ENCODE peak calls at places on chromosomes 1 and 21, in ten cellular contexts. S, K, E, H, T, Y, Q, D, U and P are unnamed samples. For H3K4me1, the result is how much of the 10 kb centered on the place peaks cover.

GRCh38 chr1:6105218-6105679 is 59.6 kb downstream of the KCNAB2 start:
- DNase-seq in S (no peak), K (no peak), E (no peak), H (no peak), T (no peak), Y (no peak), Q (peak), D (no peak), U (no peak), P (no peak)

GRCh38 chr1:94069649-94070285 is 51.2 kb downstream of the ABCA4 start:
- DNase-seq in S (no peak), K (no peak), E (no peak), H (no peak), T (no peak), Y (peak), Q (no peak), D (no peak), U (peak), P (no peak)

GRCh38 chr1:71695820-71696219 is 586.5 kb downstream of the NEGR1 start:
- DNase-seq in S (no peak), K (no peak), E (no peak), H (no peak), T (no peak), Y (no peak), Q (no peak), D (no peak), U (no peak), P (no peak)

GRCh38 chr1:179327679-179328078 is 34.1 kb downstream of the SOAT1 start:
- DNase-seq in S (no peak), K (no peak), E (no peak), H (no peak), T (no peak), Y (no peak), Q (no peak), D (no peak), U (no peak), P (no peak)

GRCh38 chr1:230589951-230590350 is 52.3 kb upstream of the COG2 start:
- DNase-seq in S (no peak), K (no peak), E (no peak), H (no peak), T (no peak), Y (no peak), Q (no peak), D (no peak), U (no peak), P (no peak)

GRCh38 chr1:176949033-176949662 is 215.4 kb downstream of the ASTN1 start:
- DNase-seq in S (peak), K (peak), E (peak), H (peak), T (peak), Y (peak), Q (peak), D (peak), U (peak), P (peak)

GRCh38 chr1:29197590-29197924 is 15.9 kb upstream of the SRSF4 start:
- DNase-seq in S (peak), K (peak), E (peak), H (peak), T (peak), Y (peak), Q (no peak), D (peak), U (peak), P (peak)

GRCh38 chr1:203296456-203297073 is 8.8 kb upstream of the BTG2 start:
- DNase-seq in S (no peak), K (no peak), E (no peak), H (no peak), T (no peak), Y (no peak), Q (no peak), D (no peak), U (peak), P (no peak)

GRCh38 chr1:162185299-162185698 is 115.8 kb downstream of the NOS1AP start:
- DNase-seq in S (no peak), K (no peak), E (no peak), H (no peak), T (no peak), Y (no peak), Q (no peak), D (no peak), U (no peak), P (no peak)

GRCh38 chr1:233627376-233627775 is 13.5 kb downstream of the KCNK1 start:
- DNase-seq in S (no peak), K (no peak), E (no peak), H (no peak), T (no peak), Y (no peak), Q (no peak), D (no peak), U (no peak), P (no peak)

GRCh38 chr1:4344065-4344753 is 310.2 kb upstream of the AJAP1 start:
- DNase-seq in S (no peak), K (no peak), E (no peak), H (no peak), T (no peak), Y (no peak), Q (no peak), D (no peak), U (no peak), P (no peak)

GRCh38 chr1:200400556-200400955 is 9.3 kb downstream of the ZNF281 start:
- DNase-seq in S (no peak), K (no peak), E (no peak), H (no peak), T (no peak), Y (no peak), Q (no peak), D (no peak), U (no peak), P (no peak)

GRCh38 chr1:150186789-150187559 is 37.3 kb downstream of the PLEKHO1 start:
- DNase-seq in S (no peak), K (no peak), E (peak), H (no peak), T (peak), Y (no peak), Q (no peak), D (no peak), U (peak), P (peak)

GRCh38 chr1:69913967-69914366 is 291.4 kb downstream of the LRRC40 start:
- DNase-seq in S (no peak), K (no peak), E (no peak), H (no peak), T (no peak), Y (no peak), Q (no peak), D (peak), U (peak), P (no peak)

GRCh38 chr21:44920694-44921604 is at the start of gene ITGB2:
- DNase-seq in S (peak), K (peak), E (peak), H (no peak), T (no peak), Y (no peak), Q (peak), D (no peak), U (peak), P (peak)

GRCh38 chr1:24936688-24937087 is 6.6 kb upstream of the RUNX3 start:
- DNase-seq in S (no peak), K (no peak), E (no peak), H (no peak), T (no peak), Y (no peak), Q (no peak), D (no peak), U (no peak), P (no peak)

GRCh38 chr1:8523641-8524206 is 205.8 kb downstream of the SLC45A1 start:
- DNase-seq in S (no peak), K (no peak), E (no peak), H (no peak), T (no peak), Y (no peak), Q (no peak), D (no peak), U (no peak), P (peak)
- H3K27ac ChIP-seq in S (peak), K (peak), E (no peak), H (no peak), T (no peak), Y (peak), Q (peak), D (peak), U (peak), P (peak)

GRCh38 chr1:13893456-13893855 is 193.5 kb downstream of the PRDM2 start:
- DNase-seq in S (no peak), K (peak), E (peak), H (peak), T (no peak), Y (no peak), Q (no peak), D (no peak), U (peak), P (no peak)
- H3K4me3 ChIP-seq in S (peak), K (peak), E (peak), H (peak), T (peak), Y (peak), Q (peak), D (peak), U (peak), P (no peak)

GRCh38 chr1:12601690-12602632 is 16.0 kb downstream of the DHRS3 start:
- DNase-seq in S (no peak), K (no peak), E (peak), H (peak), T (peak), Y (no peak), Q (no peak), D (no peak), U (no peak), P (no peak)
- H3K4me1 ChIP-seq in S (half or more), K (under half), E (under half), H (under half), T (under half), Y (under half), Q (half or more), D (under half), U (under half), P (under half)

DNA sequence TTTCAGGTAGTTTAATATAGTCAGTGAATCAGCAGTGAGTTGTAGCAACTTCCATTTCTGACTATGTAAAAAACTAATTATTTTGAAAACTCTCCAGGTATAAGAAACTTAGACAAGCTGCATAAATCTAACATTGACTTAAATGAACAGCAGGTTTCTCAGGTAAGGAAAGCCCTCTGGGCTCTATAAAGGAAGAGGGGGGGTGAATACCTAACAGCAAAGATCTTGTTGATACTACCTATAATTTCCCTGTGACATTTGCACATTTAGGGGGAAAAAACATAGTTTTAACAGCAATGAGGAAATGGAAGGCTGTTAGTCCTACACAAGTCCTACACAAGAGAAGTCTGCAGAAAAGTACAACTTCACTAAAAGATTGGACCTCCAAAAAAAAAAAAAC is 460.0 kb downstream of the DSCAM start:
- DNase-seq in S (no peak), K (no peak), E (no peak), H (no peak), T (no peak), Y (no peak), Q (no peak), D (no peak), U (no peak), P (no peak)
- H3K27ac ChIP-seq in S (no peak), K (no peak), E (no peak), H (no peak), T (no peak), Y (no peak), Q (no peak), D (no peak), U (no peak), P (no peak)

DNA sequence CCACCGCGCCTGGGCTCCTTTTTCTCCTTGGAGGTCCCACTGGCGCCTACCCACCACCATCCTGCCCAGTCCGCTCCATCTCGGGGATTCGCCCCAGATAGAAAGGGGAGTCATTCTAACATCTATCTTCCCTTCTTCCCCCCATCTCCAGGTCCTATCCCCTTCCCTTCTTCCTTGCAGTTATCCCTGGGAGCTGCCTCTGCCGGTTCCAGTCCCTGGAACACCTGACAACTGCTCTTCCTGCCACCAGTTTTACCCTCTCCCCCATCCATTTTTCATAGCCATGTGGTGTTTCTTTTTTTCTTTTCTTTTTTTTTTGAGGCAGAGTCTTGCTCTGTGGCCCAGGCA is 12.0 kb upstream of the COL16A1 start:
- DNase-seq in S (no peak), K (no peak), E (no peak), H (no peak), T (no peak), Y (no peak), Q (no peak), D (no peak), U (no peak), P (no peak)
- H3K4me3 ChIP-seq in S (peak), K (peak), E (peak), H (peak), T (peak), Y (no peak), Q (peak), D (peak), U (no peak), P (no peak)

DNA sequence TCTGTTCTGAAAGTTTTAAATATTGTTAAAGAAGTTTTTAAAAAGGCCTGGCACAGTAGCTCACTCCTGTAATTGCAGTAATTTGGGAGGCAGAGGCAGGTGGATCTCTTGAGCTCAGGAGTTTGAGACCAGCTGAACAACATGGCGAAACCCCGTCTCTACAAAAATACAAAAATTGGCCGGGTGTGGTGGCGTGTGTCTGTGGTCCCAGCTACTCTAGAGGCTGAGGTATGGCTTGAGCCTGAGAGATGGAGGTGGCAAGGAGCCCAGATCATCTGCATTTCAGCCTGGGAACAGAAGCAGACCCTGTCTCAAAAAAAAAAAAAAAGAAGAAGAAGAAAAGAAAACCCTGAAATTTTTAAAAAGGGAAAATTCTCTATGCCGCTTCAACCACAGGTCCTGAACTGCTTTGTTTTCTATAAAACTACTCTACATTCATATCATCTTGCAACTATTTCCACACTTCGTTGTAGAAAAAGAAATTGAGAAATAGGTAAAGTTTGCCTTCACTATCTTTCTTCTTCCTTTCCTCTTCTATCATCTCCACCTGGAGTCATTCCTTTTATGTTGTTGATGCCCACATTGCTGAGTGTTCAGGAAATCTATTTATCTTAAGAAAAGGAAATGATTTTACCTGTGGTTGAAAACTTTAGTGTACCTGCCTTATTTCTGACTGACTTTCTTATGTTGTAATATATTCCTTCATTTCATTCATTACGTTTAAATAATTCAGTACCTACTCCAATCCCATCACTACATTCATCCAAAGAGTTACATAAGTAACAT is 1.7 kb downstream of the ATP6V1G3 start:
- DNase-seq in S (no peak), K (no peak), E (no peak), H (no peak), T (no peak), Y (no peak), Q (no peak), D (no peak), U (no peak), P (no peak)
- H3K4me1 ChIP-seq in S (under half), K (under half), E (under half), H (under half), T (under half), Y (under half), Q (under half), D (under half), U (under half), P (under half)

GRCh38 chr1:89987170-89987819 is 7.6 kb upstream of the ZNF326 start:
- DNase-seq in S (peak), K (peak), E (peak), H (peak), T (peak), Y (peak), Q (no peak), D (peak), U (peak), P (peak)
- H3K27ac ChIP-seq in S (no peak), K (no peak), E (no peak), H (no peak), T (no peak), Y (no peak), Q (no peak), D (no peak), U (no peak), P (no peak)

GRCh38 chr1:37930246-37931142 is 16.4 kb downstream of the INPP5B start:
- DNase-seq in S (no peak), K (no peak), E (no peak), H (peak), T (no peak), Y (peak), Q (peak), D (no peak), U (no peak), P (no peak)
- H3K4me3 ChIP-seq in S (peak), K (peak), E (peak), H (peak), T (peak), Y (peak), Q (peak), D (peak), U (peak), P (peak)

DNA sequence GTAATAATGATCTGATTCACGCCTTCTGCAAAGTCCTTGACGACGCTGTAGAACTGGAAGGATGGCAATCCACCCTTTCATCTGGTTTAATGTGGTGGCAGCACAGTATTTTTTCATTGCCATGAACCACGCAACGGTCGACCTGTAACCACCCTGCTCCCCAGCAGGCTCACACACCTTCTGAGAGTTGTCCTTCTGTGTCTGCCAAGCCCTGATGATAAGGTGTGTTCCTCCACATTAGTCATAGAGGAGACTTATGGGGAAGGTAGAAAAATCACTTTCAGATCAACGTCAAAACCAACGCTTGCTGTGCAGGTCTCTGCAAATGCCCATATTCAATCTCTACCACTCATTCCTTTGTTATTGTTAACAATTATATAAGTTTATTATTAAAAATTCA is 328.7 kb downstream of the SIPA1L2 start:
- DNase-seq in S (no peak), K (no peak), E (no peak), H (no peak), T (no peak), Y (no peak), Q (no peak), D (no peak), U (no peak), P (no peak)
- H3K4me1 ChIP-seq in S (under half), K (under half), E (under half), H (under half), T (under half), Y (under half), Q (under half), D (under half), U (under half), P (under half)

DNA sequence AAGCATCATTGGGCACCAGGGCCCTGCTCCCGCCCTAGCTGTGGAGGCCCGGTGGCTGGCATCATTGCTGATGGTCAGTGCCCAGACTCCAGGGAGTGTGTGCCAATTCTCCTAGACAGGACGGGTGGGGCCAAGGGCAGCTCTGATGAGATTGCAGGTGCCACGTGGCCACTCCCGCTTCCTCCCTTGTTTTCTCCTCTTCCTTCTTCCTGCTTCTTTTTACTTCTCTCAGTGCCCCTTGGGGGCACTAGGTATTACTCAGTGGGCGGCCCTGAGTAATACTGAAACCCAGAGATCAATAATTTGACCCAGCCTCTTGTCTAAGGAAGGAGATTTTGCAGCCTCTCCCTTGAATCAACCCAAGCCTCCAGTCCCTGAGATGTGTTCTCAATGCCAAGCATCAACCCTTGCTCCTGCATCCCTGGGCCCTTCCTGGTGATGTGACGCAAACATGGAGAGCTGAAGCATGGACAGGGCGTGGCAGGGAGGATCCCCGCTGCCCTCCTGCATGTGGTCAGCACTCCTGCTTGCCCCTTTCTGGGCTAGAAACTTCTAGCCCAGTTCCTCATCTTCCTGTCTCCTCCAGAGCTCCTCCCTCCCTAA is 32.4 kb downstream of the CDK18 start:
- DNase-seq in S (peak), K (peak), E (no peak), H (peak), T (no peak), Y (no peak), Q (peak), D (no peak), U (no peak), P (no peak)
- H3K27ac ChIP-seq in S (peak), K (no peak), E (no peak), H (no peak), T (no peak), Y (no peak), Q (no peak), D (no peak), U (no peak), P (no peak)